ENCODE peak calls at places on chromosomes 5 and 9, in seven cellular contexts. F, T, J, M, U, O and S are unnamed samples.

GRCh38 chr5:170632985-170633234 is 129.1 kb downstream of the KCNIP1 start:
- DNase-seq in F (no peak), T (no peak), J (no peak), M (peak), U (no peak), O (no peak), S (no peak)

GRCh38 chr5:179369530-179369884 is 24.2 kb upstream of the ADAMTS2 start:
- DNase-seq in F (no peak), T (peak), J (no peak), M (no peak), U (no peak), O (no peak), S (no peak)

GRCh38 chr5:56625577-56625976 is 189.8 kb upstream of the MAP3K1 start:
- DNase-seq in F (no peak), T (no peak), J (no peak), M (no peak), U (no peak), O (no peak), S (no peak)

GRCh38 chr5:151096001-151096373 is 15.2 kb upstream of the TNIP1 start:
- DNase-seq in F (no peak), T (no peak), J (no peak), M (no peak), U (no peak), O (no peak), S (no peak)

GRCh38 chr5:50853151-50853550 is 186.7 kb downstream of the PARP8 start:
- DNase-seq in F (no peak), T (peak), J (peak), M (no peak), U (peak), O (no peak), S (no peak)

GRCh38 chr9:27382308-27382707 is 85.4 kb upstream of the EQTN start:
- DNase-seq in F (no peak), T (no peak), J (no peak), M (no peak), U (peak), O (no peak), S (no peak)

GRCh38 chr9:108012886-108013665 is 523.5 kb upstream of the KLF4 start:
- DNase-seq in F (no peak), T (no peak), J (no peak), M (no peak), U (no peak), O (no peak), S (no peak)

GRCh38 chr9:23447166-23447565 is 378.9 kb downstream of the ELAVL2 start:
- DNase-seq in F (no peak), T (no peak), J (no peak), M (no peak), U (no peak), O (no peak), S (no peak)

GRCh38 chr5:140266471-140267200 is 36.3 kb downstream of the PFDN1 start:
- DNase-seq in F (no peak), T (no peak), J (no peak), M (no peak), U (no peak), O (no peak), S (no peak)

GRCh38 chr5:58239075-58239474 is 220.8 kb downstream of the PLK2 start:
- DNase-seq in F (no peak), T (no peak), J (no peak), M (no peak), U (no peak), O (no peak), S (no peak)

GRCh38 chr9:80787636-80788035 is 901.7 kb downstream of the TLE1 start:
- DNase-seq in F (no peak), T (no peak), J (no peak), M (no peak), U (no peak), O (no peak), S (no peak)

GRCh38 chr5:129133553-129133952 is 39.0 kb downstream of the ISOC1 start:
- DNase-seq in F (no peak), T (no peak), J (no peak), M (no peak), U (no peak), O (no peak), S (no peak)

GRCh38 chr5:108255468-108255867 is 126.4 kb downstream of the FBXL17 start:
- DNase-seq in F (no peak), T (peak), J (no peak), M (no peak), U (no peak), O (no peak), S (no peak)

GRCh38 chr5:113081091-113081490 is 104.5 kb downstream of the DCP2 start:
- DNase-seq in F (no peak), T (no peak), J (no peak), M (no peak), U (no peak), O (no peak), S (no peak)

GRCh38 chr9:2613730-2614271 is 7.8 kb upstream of the VLDLR start:
- DNase-seq in F (no peak), T (no peak), J (no peak), M (no peak), U (peak), O (no peak), S (no peak)

DNA sequence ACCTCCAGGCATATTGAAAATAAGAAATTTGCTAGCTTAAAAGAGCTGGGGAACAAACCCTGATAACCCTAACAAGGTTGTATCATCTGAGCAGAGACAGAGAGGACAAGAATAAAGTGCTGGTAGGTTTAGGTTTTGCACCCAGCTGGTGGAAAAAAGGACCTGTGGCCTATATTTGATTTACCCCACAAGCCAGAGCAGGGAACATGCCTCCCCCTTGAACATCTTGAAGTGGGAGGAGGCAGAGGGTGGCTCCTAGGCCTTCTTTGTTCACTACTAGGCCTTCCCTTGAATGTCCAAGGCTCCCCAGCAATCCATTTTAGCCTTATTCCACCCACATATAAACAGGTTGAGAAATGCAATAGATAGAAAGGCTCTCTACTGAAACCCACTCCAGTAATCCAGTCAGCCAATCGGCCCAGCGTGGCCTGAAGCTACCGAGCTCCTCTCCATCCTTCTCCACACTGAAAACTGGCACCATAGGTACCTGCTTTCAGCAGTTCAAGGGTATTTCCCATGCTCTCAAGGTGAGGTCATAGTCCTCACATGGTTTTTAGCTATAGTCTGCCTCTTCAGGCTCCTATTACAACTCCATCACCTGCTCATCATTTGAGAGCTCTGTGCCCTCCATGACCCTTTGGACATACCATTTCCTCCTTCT is 12.0 kb downstream of the FNBP1 start:
- DNase-seq in F (no peak), T (no peak), J (no peak), M (no peak), U (no peak), O (no peak), S (no peak)
- TF ChIP-seq POLR2A in F (no peak), T (no peak), J (peak), M (no peak), U (no peak), O (no peak), S (no peak)

GRCh38 chr9:123929870-123930831 is at the start of gene DENND1A:
- DNase-seq in F (peak), T (peak), J (no peak), M (peak), U (peak), O (peak), S (peak)
- TF ChIP-seq POLR2A in F (no peak), T (peak), J (peak), M (peak), U (no peak), O (peak), S (no peak)

GRCh38 chr5:177454397-177455035 is 7.9 kb downstream of the PRR7 start:
- DNase-seq in F (peak), T (peak), J (no peak), M (peak), U (peak), O (peak), S (peak)

GRCh38 chr5:177453852-177454396 is 7.3 kb downstream of the PRR7 start:
- DNase-seq in F (no peak), T (peak), J (no peak), M (no peak), U (peak), O (no peak), S (no peak)

GRCh38 chr5:177455036-177455660 is 8.5 kb downstream of the PRR7 start:
- DNase-seq in F (peak), T (peak), J (no peak), M (peak), U (peak), O (peak), S (peak)

GRCh38 chr5:177450672-177451424 is 4.2 kb downstream of the PRR7 start:
- DNase-seq in F (no peak), T (no peak), J (no peak), M (no peak), U (no peak), O (no peak), S (no peak)

DNA sequence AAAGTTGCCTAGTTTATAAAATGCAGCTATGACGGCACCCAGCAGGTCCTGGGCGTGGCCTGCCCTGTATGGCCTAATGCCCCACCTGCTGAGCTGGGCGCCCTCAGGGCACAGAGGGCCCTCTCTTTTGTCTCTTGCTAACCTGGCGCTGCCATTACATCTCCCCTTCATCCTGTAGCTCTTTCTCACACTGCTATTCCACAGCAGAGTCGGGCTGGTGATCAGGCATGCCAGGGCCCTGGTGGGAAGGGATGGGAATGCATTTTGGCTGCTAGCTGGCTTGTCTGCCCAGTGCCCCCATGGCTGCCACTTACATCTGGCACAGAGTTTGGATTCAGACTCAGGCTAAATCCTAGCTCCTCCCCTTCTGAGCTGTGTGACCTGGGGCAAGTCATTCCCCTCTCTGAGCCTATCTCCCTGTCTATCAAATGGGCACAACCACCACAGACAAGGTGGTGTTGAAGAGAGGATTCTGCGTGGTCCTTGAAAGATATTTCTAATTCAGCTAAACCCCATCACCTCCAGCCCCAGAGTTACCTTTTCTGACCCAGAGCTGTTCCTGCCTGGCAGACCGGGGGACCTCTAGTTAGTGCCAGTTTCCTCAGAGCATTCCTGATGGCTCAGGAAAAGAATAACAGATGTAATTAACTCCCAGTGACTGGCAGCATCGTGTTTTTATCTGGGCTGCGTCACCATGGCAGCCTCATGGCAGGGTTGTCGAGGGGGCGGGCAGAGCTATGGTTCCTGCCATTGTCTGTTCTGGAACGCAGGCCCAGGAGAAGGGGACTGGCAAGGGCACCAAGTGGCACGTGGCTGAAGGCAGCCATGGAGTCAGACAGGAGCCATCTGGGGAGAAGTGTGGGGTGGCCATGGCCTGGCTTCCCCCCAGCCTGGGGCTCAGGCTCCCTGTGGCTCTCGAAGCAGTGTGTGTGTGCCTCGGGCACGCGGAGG is 6.3 kb downstream of the PRR7 start:
- DNase-seq in F (no peak), T (no peak), J (no peak), M (no peak), U (no peak), O (no peak), S (no peak)
- TF ChIP-seq POLR2A in F (no peak), T (no peak), J (no peak), M (no peak), U (no peak), O (no peak), S (no peak)

GRCh38 chr5:141508808-141509611 is 20.1 kb downstream of the PCDHGC5 start:
- DNase-seq in F (no peak), T (peak), J (no peak), M (no peak), U (no peak), O (no peak), S (no peak)
- TF ChIP-seq POLR2A in F (no peak), T (no peak), J (no peak), M (no peak), U (no peak), O (no peak), S (no peak)

GRCh38 chr5:177086918-177087706 is 397 bp downstream of the FGFR4 start:
- DNase-seq in F (peak), T (peak), J (peak), M (peak), U (peak), O (peak), S (peak)
- TF ChIP-seq POLR2A in F (peak), T (no peak), J (no peak), M (peak), U (peak), O (peak), S (no peak)

DNA sequence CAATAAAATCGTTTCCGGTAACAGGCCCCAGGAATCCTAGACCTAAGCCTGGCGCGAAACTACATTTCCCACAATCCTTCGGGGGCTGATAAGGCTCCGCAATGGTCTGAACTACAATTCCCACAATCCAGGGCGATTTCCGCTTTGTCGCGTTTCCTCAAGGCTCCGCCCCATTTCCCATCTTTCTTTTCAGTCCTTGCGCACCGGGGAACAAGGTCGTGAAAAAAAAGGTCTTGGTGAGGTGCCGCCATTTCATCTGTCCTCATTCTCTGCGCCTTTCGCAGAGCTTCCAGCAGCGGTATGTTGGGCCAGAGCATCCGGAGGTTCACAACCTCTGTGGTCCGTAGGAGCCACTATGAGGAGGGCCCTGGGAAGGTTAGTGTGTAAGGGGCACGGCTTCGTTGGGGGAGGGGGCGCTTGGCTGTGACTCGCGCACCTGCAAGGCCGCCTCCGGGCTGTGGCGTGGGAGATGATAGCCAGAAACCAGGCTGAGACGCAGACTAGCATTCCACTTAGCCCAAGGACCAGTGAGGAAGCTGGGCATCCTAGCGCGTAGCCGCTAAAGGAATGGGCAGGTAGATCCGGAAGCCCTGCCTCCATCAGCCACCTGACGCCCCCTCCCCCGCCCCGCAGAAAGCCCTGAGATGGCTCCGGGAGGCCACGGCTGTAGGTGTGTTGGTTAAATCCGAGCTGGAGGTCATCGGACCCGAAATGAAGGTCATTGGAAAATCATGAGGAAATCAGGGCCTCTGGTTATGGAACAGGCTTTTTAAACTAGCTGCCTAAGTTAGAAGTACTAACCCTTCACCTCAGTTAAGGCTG is at the start of gene COX7C:
- DNase-seq in F (peak), T (peak), J (peak), M (peak), U (peak), O (peak), S (peak)
- TF ChIP-seq POLR2A in F (peak), T (peak), J (peak), M (peak), U (peak), O (peak), S (peak)

GRCh38 chr5:168803541-168803940 is 224.4 kb upstream of the PANK3 start:
- DNase-seq in F (no peak), T (no peak), J (no peak), M (no peak), U (no peak), O (no peak), S (no peak)
- TF ChIP-seq POLR2A in F (no peak), T (no peak), J (no peak), M (no peak), U (no peak), O (no peak), S (no peak)